ENCODE peak calls at places on chromosomes 6 and 20, in nine cellular contexts. One of them, this sample, is unnamed.

GRCh38 chr6:107115695-107116327 is 496 bp upstream of the BEND3 start:
- DNase-seq in MCF 10A: peak
- DNase-seq in B cell: peak
- DNase-seq in Peyer's patch: peak
- DNase-seq in right lobe of liver: peak
- DNase-seq in psoas muscle: no peak
- DNase-seq in WTC11: peak
- DNase-seq in astrocyte: no peak
- DNase-seq in type B pancreatic cell: peak
- DNase-seq in this sample: no peak

GRCh38 chr6:89282749-89283148 is 32.4 kb downstream of the GABRR2 start:
- DNase-seq in MCF 10A: no peak
- DNase-seq in Peyer's patch: no peak
- DNase-seq in B cell: no peak
- DNase-seq in right lobe of liver: no peak
- DNase-seq in type B pancreatic cell: no peak
- DNase-seq in psoas muscle: no peak
- DNase-seq in astrocyte: no peak
- DNase-seq in WTC11: no peak
- DNase-seq in this sample: no peak

GRCh38 chr6:31113861-31114539 is 600 bp upstream of the PSORS1C1 start:
- DNase-seq in MCF 10A: no peak
- DNase-seq in right lobe of liver: no peak
- DNase-seq in B cell: peak
- DNase-seq in WTC11: no peak
- DNase-seq in Peyer's patch: no peak
- DNase-seq in type B pancreatic cell: no peak
- DNase-seq in psoas muscle: no peak
- DNase-seq in astrocyte: peak
- DNase-seq in this sample: peak

GRCh38 chr6:100101656-100102055 is 107.6 kb upstream of the MCHR2 start:
- DNase-seq in MCF 10A: no peak
- DNase-seq in psoas muscle: no peak
- DNase-seq in WTC11: no peak
- DNase-seq in astrocyte: no peak
- DNase-seq in Peyer's patch: no peak
- DNase-seq in type B pancreatic cell: no peak
- DNase-seq in B cell: no peak
- DNase-seq in right lobe of liver: no peak
- DNase-seq in this sample: no peak

GRCh38 chr20:44743916-44744655 is 1.6 kb upstream of the KCNK15 start:
- DNase-seq in MCF 10A: no peak
- DNase-seq in WTC11: no peak
- DNase-seq in right lobe of liver: no peak
- DNase-seq in Peyer's patch: no peak
- DNase-seq in psoas muscle: peak
- DNase-seq in B cell: no peak
- DNase-seq in astrocyte: no peak
- DNase-seq in type B pancreatic cell: no peak
- DNase-seq in this sample: no peak

GRCh38 chr6:43884660-43885022 is 114.6 kb downstream of the VEGFA start:
- DNase-seq in astrocyte: no peak
- DNase-seq in right lobe of liver: no peak
- DNase-seq in B cell: no peak
- DNase-seq in WTC11: no peak
- DNase-seq in Peyer's patch: no peak
- DNase-seq in psoas muscle: no peak
- DNase-seq in type B pancreatic cell: no peak
- DNase-seq in MCF 10A: no peak
- DNase-seq in this sample: no peak

GRCh38 chr6:27230758-27231111 is 16.8 kb upstream of the PRSS16 start:
- DNase-seq in Peyer's patch: no peak
- DNase-seq in right lobe of liver: no peak
- DNase-seq in type B pancreatic cell: no peak
- DNase-seq in MCF 10A: peak
- DNase-seq in psoas muscle: no peak
- DNase-seq in WTC11: no peak
- DNase-seq in astrocyte: no peak
- DNase-seq in B cell: no peak
- DNase-seq in this sample: no peak

GRCh38 chr6:108576724-108577123 is 16.0 kb downstream of the FOXO3 start:
- DNase-seq in WTC11: no peak
- DNase-seq in astrocyte: no peak
- DNase-seq in MCF 10A: no peak
- DNase-seq in B cell: no peak
- DNase-seq in right lobe of liver: no peak
- DNase-seq in Peyer's patch: no peak
- DNase-seq in type B pancreatic cell: no peak
- DNase-seq in psoas muscle: no peak
- DNase-seq in this sample: peak

GRCh38 chr6:160279850-160280249 is 21.2 kb upstream of the SLC22A2 start:
- DNase-seq in type B pancreatic cell: no peak
- DNase-seq in astrocyte: peak
- DNase-seq in right lobe of liver: no peak
- DNase-seq in Peyer's patch: no peak
- DNase-seq in B cell: no peak
- DNase-seq in psoas muscle: no peak
- DNase-seq in WTC11: no peak
- DNase-seq in MCF 10A: peak
- DNase-seq in this sample: peak

DNA sequence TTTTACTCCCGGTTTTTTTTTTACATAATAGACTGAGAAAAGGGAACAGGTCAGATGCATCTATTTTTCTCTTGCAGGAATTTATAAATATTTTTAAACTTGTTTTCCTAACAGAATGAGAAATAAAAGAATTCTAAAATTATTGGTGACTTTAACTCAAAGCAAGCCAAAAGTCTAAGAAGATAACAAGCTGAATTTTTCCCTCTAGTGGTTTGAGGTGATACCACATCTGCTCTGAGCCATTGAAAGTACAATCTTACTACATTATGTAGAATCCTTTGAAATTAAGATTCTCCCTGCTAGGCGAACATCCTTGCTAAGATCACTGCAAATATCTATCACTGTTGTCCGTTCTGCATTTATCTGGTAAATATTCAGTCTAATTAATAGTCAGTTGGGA is 10.7 kb upstream of the STMND1 start:
- DNase-seq in right lobe of liver: no peak
- DNase-seq in MCF 10A: no peak
- DNase-seq in WTC11: no peak
- DNase-seq in B cell: no peak
- DNase-seq in psoas muscle: no peak
- DNase-seq in type B pancreatic cell: no peak
- DNase-seq in astrocyte: no peak
- DNase-seq in Peyer's patch: no peak
- DNase-seq in this sample: peak
- TF ChIP-seq CTCF in right lobe of liver: peak
- TF ChIP-seq CTCF in MCF 10A: peak
- TF ChIP-seq CTCF in WTC11: no peak
- TF ChIP-seq CTCF in B cell: no peak
- TF ChIP-seq CTCF in psoas muscle: peak
- TF ChIP-seq CTCF in type B pancreatic cell: peak
- TF ChIP-seq CTCF in astrocyte: peak
- TF ChIP-seq CTCF in Peyer's patch: no peak
- TF ChIP-seq CTCF in this sample: peak

GRCh38 chr6:130223508-130223907 is 757 bp upstream of the SAMD3 start:
- DNase-seq in astrocyte: no peak
- DNase-seq in WTC11: no peak
- DNase-seq in right lobe of liver: no peak
- DNase-seq in MCF 10A: peak
- DNase-seq in Peyer's patch: peak
- DNase-seq in psoas muscle: no peak
- DNase-seq in B cell: peak
- DNase-seq in type B pancreatic cell: no peak
- DNase-seq in this sample: no peak
- TF ChIP-seq CTCF in astrocyte: no peak
- TF ChIP-seq CTCF in WTC11: no peak
- TF ChIP-seq CTCF in right lobe of liver: no peak
- TF ChIP-seq CTCF in MCF 10A: no peak
- TF ChIP-seq CTCF in Peyer's patch: no peak
- TF ChIP-seq CTCF in psoas muscle: no peak
- TF ChIP-seq CTCF in B cell: peak
- TF ChIP-seq CTCF in type B pancreatic cell: no peak
- TF ChIP-seq CTCF in this sample: no peak

GRCh38 chr6:66663127-66663526 is 956.1 kb upstream of the EYS start:
- DNase-seq in astrocyte: no peak
- DNase-seq in MCF 10A: no peak
- DNase-seq in psoas muscle: no peak
- DNase-seq in type B pancreatic cell: no peak
- DNase-seq in Peyer's patch: no peak
- DNase-seq in right lobe of liver: no peak
- DNase-seq in B cell: no peak
- DNase-seq in WTC11: no peak
- DNase-seq in this sample: no peak

GRCh38 chr6:66662721-66663120 is 955.7 kb upstream of the EYS start:
- DNase-seq in MCF 10A: no peak
- DNase-seq in B cell: no peak
- DNase-seq in right lobe of liver: no peak
- DNase-seq in astrocyte: no peak
- DNase-seq in type B pancreatic cell: no peak
- DNase-seq in WTC11: no peak
- DNase-seq in Peyer's patch: no peak
- DNase-seq in psoas muscle: no peak
- DNase-seq in this sample: no peak

GRCh38 chr6:66664112-66664511 is 957.1 kb upstream of the EYS start:
- DNase-seq in MCF 10A: no peak
- DNase-seq in type B pancreatic cell: no peak
- DNase-seq in right lobe of liver: no peak
- DNase-seq in B cell: no peak
- DNase-seq in astrocyte: no peak
- DNase-seq in WTC11: no peak
- DNase-seq in psoas muscle: no peak
- DNase-seq in Peyer's patch: no peak
- DNase-seq in this sample: no peak

DNA sequence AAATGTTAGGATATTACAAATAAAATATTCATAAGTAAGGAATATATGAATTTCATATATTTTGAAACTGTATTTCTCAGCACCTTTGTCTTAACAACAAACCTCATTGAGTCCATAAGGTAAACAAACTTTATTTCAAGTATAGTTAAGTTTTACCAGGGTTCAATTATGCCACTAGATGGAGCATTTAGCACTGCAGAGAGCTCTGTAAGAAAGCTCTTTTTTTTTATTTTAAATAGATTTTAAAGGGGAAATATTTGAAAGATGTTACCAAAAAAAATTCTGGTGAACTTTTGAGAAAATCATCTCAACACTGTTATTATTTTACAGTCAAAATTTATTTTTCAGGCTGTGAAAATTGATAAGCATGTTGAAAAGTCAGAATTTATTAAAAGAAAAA is 955.2 kb upstream of the EYS start:
- DNase-seq in B cell: no peak
- DNase-seq in right lobe of liver: no peak
- DNase-seq in MCF 10A: peak
- DNase-seq in type B pancreatic cell: no peak
- DNase-seq in WTC11: no peak
- DNase-seq in astrocyte: peak
- DNase-seq in Peyer's patch: no peak
- DNase-seq in psoas muscle: no peak
- DNase-seq in this sample: peak
- TF ChIP-seq CTCF in B cell: no peak
- TF ChIP-seq CTCF in right lobe of liver: peak
- TF ChIP-seq CTCF in MCF 10A: peak
- TF ChIP-seq CTCF in type B pancreatic cell: peak
- TF ChIP-seq CTCF in WTC11: no peak
- TF ChIP-seq CTCF in astrocyte: peak
- TF ChIP-seq CTCF in Peyer's patch: no peak
- TF ChIP-seq CTCF in psoas muscle: no peak
- TF ChIP-seq CTCF in this sample: peak

GRCh38 chr20:35742741-35743523 is 872 bp upstream of the RBM39 start:
- DNase-seq in right lobe of liver: no peak
- DNase-seq in astrocyte: no peak
- DNase-seq in type B pancreatic cell: no peak
- DNase-seq in psoas muscle: no peak
- DNase-seq in WTC11: no peak
- DNase-seq in MCF 10A: peak
- DNase-seq in Peyer's patch: no peak
- DNase-seq in B cell: peak
- DNase-seq in this sample: no peak
- TF ChIP-seq CTCF in right lobe of liver: no peak
- TF ChIP-seq CTCF in astrocyte: no peak
- TF ChIP-seq CTCF in type B pancreatic cell: peak
- TF ChIP-seq CTCF in psoas muscle: no peak
- TF ChIP-seq CTCF in WTC11: no peak
- TF ChIP-seq CTCF in MCF 10A: peak
- TF ChIP-seq CTCF in Peyer's patch: no peak
- TF ChIP-seq CTCF in B cell: no peak
- TF ChIP-seq CTCF in this sample: no peak

GRCh38 chr6:101230866-101231265 is 162.6 kb upstream of the GRIK2 start:
- DNase-seq in psoas muscle: no peak
- DNase-seq in right lobe of liver: no peak
- DNase-seq in Peyer's patch: no peak
- DNase-seq in B cell: no peak
- DNase-seq in astrocyte: no peak
- DNase-seq in MCF 10A: no peak
- DNase-seq in type B pancreatic cell: no peak
- DNase-seq in WTC11: no peak
- DNase-seq in this sample: no peak

GRCh38 chr6:101224751-101225150 is 168.8 kb upstream of the GRIK2 start:
- DNase-seq in right lobe of liver: no peak
- DNase-seq in MCF 10A: no peak
- DNase-seq in WTC11: no peak
- DNase-seq in type B pancreatic cell: no peak
- DNase-seq in B cell: no peak
- DNase-seq in astrocyte: no peak
- DNase-seq in Peyer's patch: no peak
- DNase-seq in psoas muscle: no peak
- DNase-seq in this sample: no peak

GRCh38 chr6:101231606-101232235 is 161.8 kb upstream of the GRIK2 start:
- DNase-seq in WTC11: no peak
- DNase-seq in MCF 10A: peak
- DNase-seq in astrocyte: no peak
- DNase-seq in right lobe of liver: no peak
- DNase-seq in Peyer's patch: no peak
- DNase-seq in psoas muscle: no peak
- DNase-seq in type B pancreatic cell: no peak
- DNase-seq in B cell: no peak
- DNase-seq in this sample: no peak

DNA sequence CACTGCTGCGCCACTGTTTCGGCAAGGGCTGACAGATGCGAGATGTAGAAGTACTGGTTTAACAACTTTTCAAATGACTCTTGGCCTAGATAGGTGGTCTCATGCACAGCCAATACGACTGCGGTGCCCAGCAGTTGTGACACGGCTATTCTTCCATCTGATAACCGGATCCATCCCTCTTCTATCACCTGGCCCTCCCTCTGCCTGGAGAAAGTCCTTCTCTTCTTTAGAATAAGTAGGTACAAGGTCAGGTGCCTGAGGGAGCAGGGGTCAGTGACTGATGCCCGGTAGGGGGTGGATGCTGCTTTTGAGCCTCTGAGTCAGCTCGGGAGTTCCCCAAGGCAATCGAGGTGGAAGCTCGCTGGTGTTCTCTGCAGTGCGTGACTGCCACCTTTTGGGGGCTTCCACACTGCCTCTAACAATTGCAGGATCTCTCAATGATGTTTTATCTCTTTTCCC is 166.8 kb upstream of the GRIK2 start:
- DNase-seq in Peyer's patch: peak
- DNase-seq in type B pancreatic cell: no peak
- DNase-seq in B cell: no peak
- DNase-seq in WTC11: peak
- DNase-seq in MCF 10A: peak
- DNase-seq in psoas muscle: no peak
- DNase-seq in right lobe of liver: peak
- DNase-seq in astrocyte: peak
- DNase-seq in this sample: peak
- TF ChIP-seq CTCF in Peyer's patch: peak
- TF ChIP-seq CTCF in type B pancreatic cell: peak
- TF ChIP-seq CTCF in B cell: no peak
- TF ChIP-seq CTCF in WTC11: peak
- TF ChIP-seq CTCF in MCF 10A: no peak
- TF ChIP-seq CTCF in psoas muscle: no peak
- TF ChIP-seq CTCF in right lobe of liver: no peak
- TF ChIP-seq CTCF in astrocyte: no peak
- TF ChIP-seq CTCF in this sample: peak

GRCh38 chr6:116779569-116780164 is 14.1 kb upstream of the FAM162B start:
- DNase-seq in B cell: no peak
- DNase-seq in WTC11: no peak
- DNase-seq in MCF 10A: peak
- DNase-seq in Peyer's patch: no peak
- DNase-seq in astrocyte: peak
- DNase-seq in type B pancreatic cell: no peak
- DNase-seq in psoas muscle: no peak
- DNase-seq in right lobe of liver: no peak
- DNase-seq in this sample: peak
- TF ChIP-seq CTCF in B cell: peak
- TF ChIP-seq CTCF in WTC11: peak
- TF ChIP-seq CTCF in MCF 10A: peak
- TF ChIP-seq CTCF in Peyer's patch: peak
- TF ChIP-seq CTCF in astrocyte: peak
- TF ChIP-seq CTCF in type B pancreatic cell: peak
- TF ChIP-seq CTCF in psoas muscle: peak
- TF ChIP-seq CTCF in right lobe of liver: peak
- TF ChIP-seq CTCF in this sample: peak